ENCODE peak calls at places on chromosomes 11 and 22, in four cellular contexts. D is ovary, Z is A549, W is endothelial cell of umbilical vein. F is an unnamed sample.

GRCh38 chr11:14125529-14125928 is 163.0 kb downstream of the SPON1 start:
- DNase-seq in W (no peak), D (no peak), Z (no peak), F (no peak)

GRCh38 chr22:25497269-25497668 is 67.2 kb upstream of the GRK3 start:
- DNase-seq in W (peak), Z (no peak), D (no peak), F (no peak)

GRCh38 chr22:25747245-25747944 is 5.4 kb downstream of the MYO18B start:
- DNase-seq in D (no peak), W (peak), Z (peak), F (no peak)

GRCh38 chr11:84261707-84262106 is 975.5 kb upstream of the CCDC90B start:
- DNase-seq in W (no peak), D (no peak), Z (no peak), F (no peak)

GRCh38 chr22:46576556-46577351 is 39.3 kb upstream of the CELSR1 start:
- DNase-seq in D (peak), Z (no peak), W (no peak), F (no peak)

GRCh38 chr22:46547179-46547882 is 9.9 kb upstream of the CELSR1 start:
- DNase-seq in W (peak), Z (peak), D (no peak), F (peak)

GRCh38 chr22:49838771-49839717 is 11.4 kb upstream of the BRD1 start:
- DNase-seq in Z (no peak), W (no peak), D (no peak), F (no peak)

GRCh38 chr11:25628030-25628429 is 703.9 kb upstream of the ANO3 start:
- DNase-seq in Z (no peak), W (no peak), D (no peak), F (no peak)

GRCh38 chr11:59615132-59615636 is 390 bp downstream of the OSBP start:
- DNase-seq in Z (peak), W (no peak), D (peak), F (peak)

GRCh38 chr11:131748146-131749050 is 378.0 kb downstream of the NTM start:
- DNase-seq in Z (peak), W (peak), D (no peak), F (no peak)

GRCh38 chr11:1225386-1226225 is 2.7 kb downstream of the MUC5B start:
- DNase-seq in D (peak), Z (no peak), W (no peak), F (peak)

GRCh38 chr11:121068787-121069186 is 32.3 kb upstream of the TECTA start:
- DNase-seq in Z (no peak), D (no peak), W (no peak), F (no peak)

GRCh38 chr11:107017433-107018227 is 646 bp downstream of the GUCY1A2 start:
- DNase-seq in D (peak), Z (peak), W (peak), F (peak)

GRCh38 chr11:13229136-13229535 is 48.5 kb upstream of the BMAL1 start:
- DNase-seq in D (no peak), Z (no peak), W (no peak), F (no peak)

GRCh38 chr11:34564807-34565241 is 51.2 kb upstream of the ELF5 start:
- DNase-seq in Z (no peak), W (no peak), D (no peak), F (peak)

GRCh38 chr11:131246589-131247164 is 123.7 kb upstream of the NTM start:
- DNase-seq in W (no peak), Z (peak), D (no peak), F (no peak)

GRCh38 chr11:60193687-60194433 is 11.0 kb upstream of the MS4A6A start:
- DNase-seq in W (peak), D (peak), Z (peak), F (peak)

GRCh38 chr11:65545853-65546216 is 12.3 kb downstream of the LTBP3 start:
- DNase-seq in W (no peak), Z (no peak), D (no peak), F (no peak)

GRCh38 chr11:111440416-111441205 is 61.5 kb upstream of the POU2AF1 start:
- DNase-seq in Z (no peak), W (no peak), D (no peak), F (no peak)

GRCh38 chr11:77065878-77066228 is 918 bp upstream of the CAPN5 start:
- DNase-seq in W (no peak), Z (no peak), D (peak), F (peak)

GRCh38 chr11:981764-982163 is 54.8 kb downstream of the MUC6 start:
- DNase-seq in Z (no peak), D (no peak), W (no peak), F (no peak)

GRCh38 chr22:49365191-49365837 is 462.4 kb downstream of the BRD1 start:
- DNase-seq in W (no peak), D (no peak), Z (no peak), F (no peak)

GRCh38 chr11:61775106-61775505 is 17.3 kb downstream of the TMEM258 start:
- DNase-seq in Z (no peak), W (no peak), D (no peak), F (no peak)

GRCh38 chr11:120013325-120014250 is 124.3 kb downstream of the TRIM29 start:
- DNase-seq in Z (peak), D (no peak), W (peak), F (no peak)

GRCh38 chr22:22213231-22213630 is 31.4 kb upstream of the VPREB1 start:
- DNase-seq in W (no peak), Z (no peak), D (no peak), F (no peak)

GRCh38 chr11:102313225-102313940 is 3.9 kb upstream of the BIRC3 start:
- DNase-seq in W (peak), Z (peak), D (no peak), F (no peak)

GRCh38 chr22:50027639-50028537 is 15.3 kb upstream of the IL17REL start:
- DNase-seq in W (no peak), Z (peak), D (no peak), F (no peak)

GRCh38 chr11:122672892-122673291 is 17.4 kb downstream of the UBASH3B start:
- DNase-seq in W (no peak), D (no peak), Z (no peak), F (peak)

GRCh38 chr22:22397292-22397870 is 111.2 kb downstream of the ZNF280B start:
- DNase-seq in Z (peak), W (no peak), D (no peak), F (peak)

GRCh38 chr11:102268083-102268984 is 49.0 kb upstream of the BIRC3 start:
- DNase-seq in D (peak), Z (peak), W (peak), F (peak)

GRCh38 chr11:33646629-33647028 is 54.0 kb downstream of the C11orf91 start:
- DNase-seq in W (peak), D (no peak), Z (no peak), F (no peak)

GRCh38 chr11:116459233-116459632 is 313.6 kb downstream of the BUD13 start:
- DNase-seq in D (peak), W (no peak), Z (no peak), F (no peak)

GRCh38 chr11:126212089-126212660 is 593 bp downstream of the FAM118B start:
- DNase-seq in Z (no peak), W (peak), D (no peak), F (no peak)

GRCh38 chr11:34787348-34787747 is 128.8 kb downstream of the APIP start:
- DNase-seq in W (no peak), D (no peak), Z (no peak), F (no peak)

GRCh38 chr11:118929496-118930151 is 3.9 kb upstream of the BCL9L start:
- DNase-seq in W (peak), Z (peak), D (peak), F (peak)

GRCh38 chr11:43681543-43681942 is 1.0 kb downstream of the HSD17B12 start:
- DNase-seq in W (no peak), Z (peak), D (no peak), F (no peak)

GRCh38 chr11:75425422-75425821 is 7.6 kb downstream of the KLHL35 start:
- DNase-seq in W (no peak), Z (peak), D (no peak), F (no peak)

GRCh38 chr22:36383110-36383581 is 4.6 kb downstream of the MYH9 start:
- DNase-seq in W (peak), D (no peak), Z (no peak), F (no peak)

DNA sequence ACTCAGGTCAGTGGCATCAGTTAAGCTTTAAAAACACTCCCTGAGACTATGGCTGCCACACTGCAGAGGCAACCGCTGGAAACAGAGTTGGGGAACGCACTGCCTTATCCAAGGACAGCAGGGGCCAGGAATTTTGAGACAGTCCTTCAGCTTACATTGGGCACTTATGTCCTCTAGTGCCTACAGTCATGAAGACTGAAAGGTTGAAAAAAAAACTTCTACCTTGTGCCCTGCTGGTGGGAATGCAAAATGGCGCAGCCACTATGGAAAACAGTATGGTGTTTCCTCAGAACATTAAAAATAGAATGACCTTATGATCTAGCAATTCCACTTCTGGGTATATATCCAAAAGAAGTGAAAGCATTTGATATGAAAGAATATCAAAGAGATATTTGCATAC is 19.6 kb downstream of the DKK3 start:
- DNase-seq in D (no peak), Z (no peak), W (no peak), F (no peak)
- TF ChIP-seq CTCF in D (no peak), Z (no peak), W (no peak), F (no peak)

GRCh38 chr11:105490333-105490732 is 119.5 kb upstream of the GRIA4 start:
- DNase-seq in W (no peak), Z (no peak), D (no peak), F (no peak)

GRCh38 chr11:105486929-105487328 is 122.9 kb upstream of the GRIA4 start:
- DNase-seq in W (no peak), Z (no peak), D (no peak), F (no peak)

GRCh38 chr11:105489431-105489830 is 120.4 kb upstream of the GRIA4 start:
- DNase-seq in W (no peak), Z (no peak), D (no peak), F (no peak)
- H3K4me3 ChIP-seq in W (no peak), Z (no peak), D (no peak), F (no peak)

GRCh38 chr22:31616315-31616980 is 45.6 kb downstream of the PISD start:
- DNase-seq in D (no peak), W (no peak), Z (no peak), F (no peak)

GRCh38 chr22:31615940-31616314 is 46.1 kb downstream of the PISD start:
- DNase-seq in D (no peak), Z (no peak), W (no peak), F (no peak)

GRCh38 chr22:31614781-31615480 is 47.1 kb downstream of the PISD start:
- DNase-seq in D (no peak), W (no peak), Z (no peak), F (no peak)

GRCh38 chr22:31613904-31614296 is 48.1 kb downstream of the PISD start:
- DNase-seq in D (no peak), Z (no peak), W (no peak), F (no peak)

GRCh38 chr22:31615481-31615840 is 46.6 kb downstream of the PISD start:
- DNase-seq in W (no peak), D (no peak), Z (no peak), F (no peak)
- TF ChIP-seq POLR2A in W (no peak), D (no peak), Z (no peak), F (no peak)

GRCh38 chr22:38155703-38156102 is 25.9 kb downstream of the PLA2G6 start:
- DNase-seq in Z (no peak), D (no peak), W (no peak), F (no peak)

GRCh38 chr22:38148252-38148651 is 33.4 kb downstream of the PLA2G6 start:
- DNase-seq in W (no peak), D (no peak), Z (no peak), F (no peak)

GRCh38 chr22:38153821-38154562 is 27.6 kb downstream of the PLA2G6 start:
- DNase-seq in Z (no peak), W (no peak), D (no peak), F (no peak)
- TF ChIP-seq CTCF in Z (no peak), W (no peak), D (no peak), F (no peak)

GRCh38 chr11:69819109-69819490 is at the start of gene FGF3:
- DNase-seq in D (no peak), W (no peak), Z (no peak), F (no peak)
- H3K4me3 ChIP-seq in D (no peak), W (no peak), Z (peak), F (no peak)

GRCh38 chr22:39144101-39144815 is 8.2 kb downstream of the CBX7 start:
- DNase-seq in W (no peak), Z (no peak), D (peak), F (no peak)
- TF ChIP-seq POLR2A in W (no peak), Z (no peak), D (no peak), F (no peak)

DNA sequence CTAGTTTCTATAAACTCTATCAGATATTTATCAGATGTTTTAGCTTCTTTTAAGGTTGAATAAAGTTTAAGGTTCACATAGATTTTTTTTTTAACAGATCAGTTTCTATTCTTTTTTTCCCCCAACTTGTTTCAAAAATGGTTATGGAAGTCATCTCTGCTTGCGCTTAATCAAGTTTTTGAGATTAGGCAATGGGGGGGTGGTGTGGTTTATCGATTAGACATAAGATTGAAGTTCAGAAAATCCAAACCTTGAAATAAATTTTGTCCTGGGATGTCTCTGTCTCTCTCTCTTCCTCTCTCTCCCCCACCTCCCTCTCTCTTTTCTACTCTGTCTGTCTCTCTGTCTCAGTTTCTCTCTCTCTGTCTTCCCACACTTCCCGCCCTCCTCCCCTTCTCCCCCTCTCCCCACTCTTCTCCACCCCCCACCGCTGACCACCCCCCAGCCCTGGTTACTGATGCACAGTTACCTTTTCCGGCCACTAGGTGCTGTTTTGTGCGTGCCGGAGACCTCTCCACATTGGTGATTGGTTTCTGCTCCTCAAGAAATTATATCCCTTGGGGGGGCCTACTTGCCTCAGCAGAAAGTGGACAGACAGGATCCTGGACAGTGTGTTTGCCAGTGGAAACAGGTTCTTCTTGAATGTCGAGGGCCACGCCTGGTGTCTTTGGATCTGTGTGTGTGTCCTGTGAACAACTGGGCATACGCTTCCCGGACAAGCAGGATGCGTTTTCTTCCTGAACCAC is 29.7 kb upstream of the ANO1 start:
- DNase-seq in W (no peak), D (no peak), Z (peak), F (peak)
- TF ChIP-seq CTCF in W (no peak), D (no peak), Z (no peak), F (no peak)

DNA sequence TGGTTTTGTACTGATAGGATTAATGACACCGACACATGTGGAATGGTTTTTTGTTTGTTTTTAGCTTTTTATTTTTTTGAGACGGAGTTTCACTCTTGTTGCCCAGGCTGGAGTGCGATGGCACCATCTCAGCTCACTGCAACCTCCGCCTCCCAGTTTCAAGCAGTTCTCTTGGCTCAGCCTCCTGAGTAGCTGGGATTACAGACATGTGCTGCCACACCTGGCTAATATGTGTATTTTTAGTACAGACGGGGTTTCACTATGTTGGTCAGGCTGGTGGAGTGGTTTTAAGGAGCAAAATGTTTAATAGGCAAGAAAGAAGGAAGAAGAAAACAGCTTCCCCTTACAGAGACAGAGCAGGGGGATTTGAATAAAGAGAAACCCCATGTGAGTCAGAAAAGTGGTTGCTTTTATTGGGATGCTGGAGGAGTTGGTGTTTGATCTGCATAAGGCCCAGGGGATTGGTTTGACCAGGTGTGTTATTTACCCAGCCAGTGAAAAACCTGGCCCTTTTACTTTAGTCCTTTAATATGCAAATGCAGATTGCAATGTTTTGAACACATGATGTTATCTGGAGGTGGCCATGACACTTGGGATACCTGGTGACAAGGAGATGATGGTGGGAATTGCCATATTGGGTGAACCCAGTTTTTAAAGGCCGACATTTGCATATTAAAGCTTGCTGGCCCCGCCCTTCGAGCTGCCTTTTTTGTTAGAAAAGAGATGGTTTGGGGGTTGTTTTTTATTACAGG is 24.3 kb downstream of the SUSD2 start:
- DNase-seq in W (no peak), Z (no peak), D (no peak), F (no peak)
- H3K4me3 ChIP-seq in W (no peak), Z (no peak), D (no peak), F (no peak)